ENCODE peak calls at places on chromosomes 16 and 17, in seven cellular contexts. One of them, this sample, is unnamed.

GRCh38 chr17:35084987-35085386 is 21.5 kb upstream of the RFFL start:
- DNase-seq in GM23338: no peak
- DNase-seq in mesendoderm: peak; percentile 21
- DNase-seq in mammary epithelial cell: peak; percentile 92
- DNase-seq in MM.1S: no peak
- DNase-seq in neuronal stem cell: no peak
- DNase-seq in Karpas-422: no peak
- DNase-seq in this sample: no peak

GRCh38 chr17:58232707-58233156 is 5.7 kb upstream of the LPO start:
- DNase-seq in GM23338: peak; percentile 33
- DNase-seq in mesendoderm: peak; percentile 90
- DNase-seq in mammary epithelial cell: peak; percentile 78
- DNase-seq in MM.1S: peak; percentile 65
- DNase-seq in neuronal stem cell: no peak
- DNase-seq in Karpas-422: peak; percentile 49
- DNase-seq in this sample: no peak

GRCh38 chr17:1110844-1111598 is 68.8 kb downstream of the ABR start:
- DNase-seq in GM23338: no peak
- DNase-seq in mesendoderm: peak; percentile 84
- DNase-seq in mammary epithelial cell: peak; percentile 96
- DNase-seq in MM.1S: no peak
- DNase-seq in neuronal stem cell: no peak
- DNase-seq in Karpas-422: peak; percentile 57
- DNase-seq in this sample: no peak

GRCh38 chr17:79423811-79424465 is 186.9 kb downstream of the RBFOX3 start:
- DNase-seq in GM23338: no peak
- DNase-seq in mesendoderm: no peak
- DNase-seq in mammary epithelial cell: no peak
- DNase-seq in MM.1S: no peak
- DNase-seq in neuronal stem cell: no peak
- DNase-seq in Karpas-422: no peak
- DNase-seq in this sample: no peak

GRCh38 chr16:58243528-58244004 is 45.7 kb upstream of the CSNK2A2 start:
- DNase-seq in GM23338: peak; percentile 38
- DNase-seq in mesendoderm: peak; percentile 93
- DNase-seq in mammary epithelial cell: peak; percentile 79
- DNase-seq in MM.1S: peak; percentile 77
- DNase-seq in neuronal stem cell: no peak
- DNase-seq in Karpas-422: peak; percentile 90
- DNase-seq in this sample: no peak

GRCh38 chr17:57420674-57421392 is 164.5 kb downstream of the MSI2 start:
- DNase-seq in GM23338: no peak
- DNase-seq in mesendoderm: no peak
- DNase-seq in mammary epithelial cell: no peak
- DNase-seq in MM.1S: no peak
- DNase-seq in neuronal stem cell: no peak
- DNase-seq in Karpas-422: no peak
- DNase-seq in this sample: no peak

GRCh38 chr17:6476834-6477210 is 32.6 kb downstream of the PIMREG start:
- DNase-seq in GM23338: no peak
- DNase-seq in mesendoderm: peak; percentile 32
- DNase-seq in mammary epithelial cell: no peak
- DNase-seq in MM.1S: no peak
- DNase-seq in neuronal stem cell: no peak
- DNase-seq in Karpas-422: no peak
- DNase-seq in this sample: no peak

GRCh38 chr16:12458591-12459400 is 344.9 kb downstream of the CPPED1 start:
- DNase-seq in GM23338: no peak
- DNase-seq in mesendoderm: no peak
- DNase-seq in mammary epithelial cell: no peak
- DNase-seq in MM.1S: no peak
- DNase-seq in neuronal stem cell: no peak
- DNase-seq in Karpas-422: no peak
- DNase-seq in this sample: no peak

GRCh38 chr16:67883872-67884261 is 818 bp upstream of the NRN1L start:
- DNase-seq in GM23338: peak; percentile 90
- DNase-seq in mesendoderm: peak; percentile 73
- DNase-seq in mammary epithelial cell: peak; percentile 39
- DNase-seq in MM.1S: peak; percentile 43
- DNase-seq in neuronal stem cell: peak; percentile 45
- DNase-seq in Karpas-422: peak; percentile 83
- DNase-seq in this sample: peak; percentile 78

GRCh38 chr16:11270602-11271162 is 1.6 kb upstream of the TNP2 start:
- DNase-seq in GM23338: no peak
- DNase-seq in mesendoderm: no peak
- DNase-seq in mammary epithelial cell: no peak
- DNase-seq in MM.1S: no peak
- DNase-seq in neuronal stem cell: no peak
- DNase-seq in Karpas-422: no peak
- DNase-seq in this sample: no peak

GRCh38 chr17:61455754-61456681 is 3.8 kb downstream of the TBX4 start:
- DNase-seq in GM23338: peak; percentile 51
- DNase-seq in mesendoderm: no peak
- DNase-seq in mammary epithelial cell: no peak
- DNase-seq in MM.1S: no peak
- DNase-seq in neuronal stem cell: no peak
- DNase-seq in Karpas-422: no peak
- DNase-seq in this sample: peak; percentile 50

GRCh38 chr16:11030990-11031510 is 86.7 kb downstream of the CLEC16A start:
- DNase-seq in GM23338: no peak
- DNase-seq in mesendoderm: no peak
- DNase-seq in mammary epithelial cell: no peak
- DNase-seq in MM.1S: no peak
- DNase-seq in neuronal stem cell: no peak
- DNase-seq in Karpas-422: no peak
- DNase-seq in this sample: no peak

GRCh38 chr16:381788-382717 is at the start of gene PGAP6:
- DNase-seq in GM23338: peak; percentile 71
- DNase-seq in mesendoderm: no peak
- DNase-seq in mammary epithelial cell: no peak
- DNase-seq in MM.1S: peak; percentile 76
- DNase-seq in neuronal stem cell: no peak
- DNase-seq in Karpas-422: peak; percentile 92
- DNase-seq in this sample: peak; percentile 84

GRCh38 chr17:45740553-45741330 is 43.4 kb upstream of the CRHR1 start:
- DNase-seq in GM23338: peak; percentile 97
- DNase-seq in mesendoderm: peak; percentile 96
- DNase-seq in mammary epithelial cell: peak; percentile 33
- DNase-seq in MM.1S: peak; percentile 62
- DNase-seq in neuronal stem cell: peak; percentile 87
- DNase-seq in Karpas-422: peak; percentile 95
- DNase-seq in this sample: peak; percentile 93

GRCh38 chr16:31010539-31010938 is at the start of gene STX1B:
- DNase-seq in GM23338: peak; percentile 96
- DNase-seq in mesendoderm: peak; percentile 44
- DNase-seq in mammary epithelial cell: no peak
- DNase-seq in MM.1S: no peak
- DNase-seq in neuronal stem cell: peak; percentile 59
- DNase-seq in Karpas-422: no peak
- DNase-seq in this sample: peak; percentile 89

GRCh38 chr16:82748026-82748425 is 121.3 kb downstream of the CDH13 start:
- DNase-seq in GM23338: no peak
- DNase-seq in mesendoderm: no peak
- DNase-seq in mammary epithelial cell: peak; percentile 16
- DNase-seq in MM.1S: no peak
- DNase-seq in neuronal stem cell: no peak
- DNase-seq in Karpas-422: peak; percentile 61
- DNase-seq in this sample: no peak
- H3K4me2 ChIP-seq in GM23338: peak overlapping the region; percentile 54
- H3K4me2 ChIP-seq in mesendoderm: no peak overlapping the region
- H3K4me2 ChIP-seq in mammary epithelial cell: no peak overlapping the region
- H3K4me2 ChIP-seq in MM.1S: no peak overlapping the region
- H3K4me2 ChIP-seq in neuronal stem cell: no peak overlapping the region
- H3K4me2 ChIP-seq in Karpas-422: peak overlapping the region; percentile 6
- H3K4me2 ChIP-seq in this sample: no peak overlapping the region

GRCh38 chr17:75398279-75398678 is 7.2 kb downstream of the GRB2 start:
- DNase-seq in GM23338: no peak
- DNase-seq in mesendoderm: no peak
- DNase-seq in mammary epithelial cell: no peak
- DNase-seq in MM.1S: no peak
- DNase-seq in neuronal stem cell: no peak
- DNase-seq in Karpas-422: no peak
- DNase-seq in this sample: no peak

GRCh38 chr17:75402038-75402437 is 3.4 kb downstream of the GRB2 start:
- DNase-seq in GM23338: no peak
- DNase-seq in mesendoderm: no peak
- DNase-seq in mammary epithelial cell: no peak
- DNase-seq in MM.1S: no peak
- DNase-seq in neuronal stem cell: no peak
- DNase-seq in Karpas-422: no peak
- DNase-seq in this sample: no peak

GRCh38 chr17:75397217-75397616 is 8.3 kb downstream of the GRB2 start:
- DNase-seq in GM23338: no peak
- DNase-seq in mesendoderm: no peak
- DNase-seq in mammary epithelial cell: no peak
- DNase-seq in MM.1S: no peak
- DNase-seq in neuronal stem cell: no peak
- DNase-seq in Karpas-422: no peak
- DNase-seq in this sample: no peak

GRCh38 chr17:75396781-75397180 is 8.7 kb downstream of the GRB2 start:
- DNase-seq in GM23338: no peak
- DNase-seq in mesendoderm: no peak
- DNase-seq in mammary epithelial cell: no peak
- DNase-seq in MM.1S: no peak
- DNase-seq in neuronal stem cell: no peak
- DNase-seq in Karpas-422: peak; percentile 59
- DNase-seq in this sample: no peak

DNA sequence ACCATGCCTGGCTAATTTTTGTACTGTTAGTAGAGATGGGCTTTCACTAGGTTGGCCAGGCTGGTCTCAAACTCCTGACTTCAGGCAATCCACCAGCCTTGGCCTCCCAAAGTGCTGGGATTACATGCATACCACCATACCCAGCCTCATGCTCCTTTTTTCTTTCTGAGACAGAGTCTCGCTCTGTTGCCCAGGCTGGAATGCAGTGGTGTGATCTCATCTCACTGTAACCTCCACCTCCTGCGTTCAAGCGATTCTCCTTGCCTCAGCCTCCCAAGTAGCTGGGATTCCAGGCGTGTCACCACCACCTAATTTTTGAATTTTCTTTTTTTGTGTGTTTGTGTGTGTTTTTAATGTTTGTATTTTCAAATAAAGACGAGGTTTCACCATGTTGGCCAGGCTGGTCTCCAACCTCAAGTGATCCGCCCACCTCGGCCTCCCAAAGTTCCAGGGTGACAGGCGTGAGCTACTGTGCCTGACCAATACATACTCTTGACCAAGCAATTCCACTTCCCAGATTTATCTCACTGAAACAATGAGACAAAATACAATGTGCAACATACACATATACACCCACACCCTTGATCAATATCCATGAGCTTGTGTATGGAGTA is 5.0 kb downstream of the GRB2 start:
- DNase-seq in GM23338: no peak
- DNase-seq in mesendoderm: no peak
- DNase-seq in mammary epithelial cell: no peak
- DNase-seq in MM.1S: no peak
- DNase-seq in neuronal stem cell: no peak
- DNase-seq in Karpas-422: no peak
- DNase-seq in this sample: no peak
- H3K4me1 ChIP-seq in GM23338: peaks cover 7% of the 10 kb centered on the region
- H3K4me1 ChIP-seq in mesendoderm: no peaks in the 10 kb centered on the region
- H3K4me1 ChIP-seq in mammary epithelial cell: peaks cover 14% of the 10 kb centered on the region
- H3K4me1 ChIP-seq in MM.1S: peaks cover 12% of the 10 kb centered on the region
- H3K4me1 ChIP-seq in neuronal stem cell: no peaks in the 10 kb centered on the region
- H3K4me1 ChIP-seq in Karpas-422: peaks cover 47% of the 10 kb centered on the region
- H3K4me1 ChIP-seq in this sample: peaks cover 5% of the 10 kb centered on the region

GRCh38 chr16:74184839-74185238 is 111.8 kb upstream of the PSMD7 start:
- DNase-seq in GM23338: no peak
- DNase-seq in mesendoderm: no peak
- DNase-seq in mammary epithelial cell: no peak
- DNase-seq in MM.1S: no peak
- DNase-seq in neuronal stem cell: no peak
- DNase-seq in Karpas-422: no peak
- DNase-seq in this sample: no peak

GRCh38 chr16:74192281-74192680 is 104.3 kb upstream of the PSMD7 start:
- DNase-seq in GM23338: no peak
- DNase-seq in mesendoderm: peak; percentile 90
- DNase-seq in mammary epithelial cell: no peak
- DNase-seq in MM.1S: no peak
- DNase-seq in neuronal stem cell: no peak
- DNase-seq in Karpas-422: no peak
- DNase-seq in this sample: peak; percentile 10

GRCh38 chr16:74186589-74186988 is 110.0 kb upstream of the PSMD7 start:
- DNase-seq in GM23338: no peak
- DNase-seq in mesendoderm: no peak
- DNase-seq in mammary epithelial cell: no peak
- DNase-seq in MM.1S: no peak
- DNase-seq in neuronal stem cell: no peak
- DNase-seq in Karpas-422: no peak
- DNase-seq in this sample: no peak

DNA sequence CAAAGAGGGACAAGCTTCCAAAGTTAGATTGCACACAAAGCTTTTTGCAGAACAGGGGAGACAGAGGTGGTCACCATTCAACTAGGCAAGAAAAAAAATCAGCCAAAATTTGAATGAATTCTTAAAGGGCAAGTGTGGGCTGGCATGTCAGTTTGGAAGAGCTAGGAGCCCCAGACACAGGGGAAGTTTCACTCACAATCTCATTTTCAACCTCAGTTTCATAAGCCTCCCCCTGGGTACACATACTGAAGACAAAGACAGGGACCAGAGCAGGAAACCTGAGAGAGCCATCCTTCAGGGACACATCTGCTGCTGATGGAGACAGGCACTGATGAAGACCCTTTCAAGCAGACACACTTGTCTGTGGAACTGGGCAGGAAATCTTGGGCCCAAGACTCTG is 106.3 kb upstream of the PSMD7 start:
- DNase-seq in GM23338: no peak
- DNase-seq in mesendoderm: no peak
- DNase-seq in mammary epithelial cell: no peak
- DNase-seq in MM.1S: peak; percentile 34
- DNase-seq in neuronal stem cell: no peak
- DNase-seq in Karpas-422: no peak
- DNase-seq in this sample: no peak
- H3K4me2 ChIP-seq in GM23338: no peak overlapping the region
- H3K4me2 ChIP-seq in mesendoderm: no peak overlapping the region
- H3K4me2 ChIP-seq in mammary epithelial cell: no peak overlapping the region
- H3K4me2 ChIP-seq in MM.1S: peak overlapping the region; percentile 39
- H3K4me2 ChIP-seq in neuronal stem cell: no peak overlapping the region
- H3K4me2 ChIP-seq in Karpas-422: no peak overlapping the region
- H3K4me2 ChIP-seq in this sample: no peak overlapping the region

DNA sequence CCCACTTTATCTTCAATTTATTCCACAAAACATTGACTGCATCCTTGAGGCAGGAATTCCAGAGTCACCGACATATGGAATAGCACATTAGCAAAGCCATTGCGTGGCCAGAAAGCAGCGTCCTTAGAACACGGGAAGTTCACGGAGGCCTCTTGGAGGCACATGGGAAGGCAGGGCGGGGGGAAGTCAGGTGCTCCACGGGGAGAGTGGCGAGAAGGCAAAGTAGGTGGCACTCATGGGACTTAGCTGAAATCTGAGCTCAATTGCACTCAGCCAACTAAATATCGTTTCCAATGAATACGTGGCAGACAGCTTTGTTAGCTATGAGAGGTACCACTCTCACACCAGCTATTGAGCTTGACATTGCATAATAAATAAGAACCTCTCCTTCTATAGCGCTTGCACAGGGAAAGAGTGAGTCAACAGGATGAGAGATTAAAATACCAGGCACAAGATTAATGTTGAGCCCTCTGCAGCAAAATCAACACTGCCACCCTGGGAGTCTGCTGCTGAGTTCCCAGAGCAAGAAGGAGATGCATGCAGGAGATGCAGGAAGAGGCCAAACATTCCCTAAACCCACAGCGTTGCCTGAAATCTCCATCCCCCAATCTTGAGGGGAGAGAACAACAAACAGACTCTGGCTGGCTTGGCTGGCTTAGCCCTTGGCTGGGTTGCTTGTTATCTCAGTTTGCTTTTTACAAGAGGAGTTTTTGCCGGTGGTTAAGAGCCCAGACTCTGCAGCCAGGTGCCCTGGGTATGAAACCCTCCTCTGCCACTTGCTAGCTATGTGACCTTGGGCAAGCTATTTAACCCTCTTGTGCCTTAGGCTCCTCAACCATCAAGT is 28.8 kb downstream of the ABCC12 start:
- DNase-seq in GM23338: no peak
- DNase-seq in mesendoderm: peak; percentile 41
- DNase-seq in mammary epithelial cell: peak; percentile 80
- DNase-seq in MM.1S: no peak
- DNase-seq in neuronal stem cell: no peak
- DNase-seq in Karpas-422: peak; percentile 87
- DNase-seq in this sample: no peak
- H3K4me1 ChIP-seq in GM23338: no peaks in the 10 kb centered on the region
- H3K4me1 ChIP-seq in mesendoderm: no peaks in the 10 kb centered on the region
- H3K4me1 ChIP-seq in mammary epithelial cell: peaks cover 32% of the 10 kb centered on the region
- H3K4me1 ChIP-seq in MM.1S: no peaks in the 10 kb centered on the region
- H3K4me1 ChIP-seq in neuronal stem cell: peaks cover 9% of the 10 kb centered on the region
- H3K4me1 ChIP-seq in Karpas-422: peaks cover 24% of the 10 kb centered on the region
- H3K4me1 ChIP-seq in this sample: peaks cover 6% of the 10 kb centered on the region

This sample was measured in neural progenitor cell.